ENCODE peak calls at places on chromosomes 2 and 18, in four cellular contexts. Q is HL-60, K is fibroblast of lung, W is GM20000. E is an unnamed sample.

GRCh38 chr2:146048141-146048540 is 1528.2 kb upstream of the ZEB2 start:
- DNase-seq in Q (no peak), K (no peak), W (no peak), E (no peak)

GRCh38 chr18:10432781-10433180 is 21.7 kb upstream of the APCDD1 start:
- DNase-seq in Q (no peak), K (no peak), W (no peak), E (no peak)

GRCh38 chr2:166610180-166610919 is 116.3 kb upstream of the SCN7A start:
- DNase-seq in K (no peak), W (no peak), Q (no peak), E (no peak)

GRCh38 chr2:123164216-123164615 is 860.9 kb upstream of the CNTNAP5 start:
- DNase-seq in Q (no peak), W (no peak), K (no peak), E (no peak)

GRCh38 chr2:163682695-163683094 is 53.1 kb downstream of the FIGN start:
- DNase-seq in K (peak), Q (no peak), W (no peak), E (peak)

GRCh38 chr18:58581265-58581664 is 47.6 kb downstream of the ALPK2 start:
- DNase-seq in K (peak), Q (no peak), W (no peak), E (peak)

GRCh38 chr2:60268032-60268431 is 285.4 kb downstream of the BCL11A start:
- DNase-seq in K (no peak), Q (no peak), W (no peak), E (no peak)

GRCh38 chr2:95374451-95374915 is 28.0 kb upstream of the FAHD2A start:
- DNase-seq in W (no peak), K (no peak), Q (no peak), E (no peak)

GRCh38 chr2:134074619-134075018 is 179.3 kb upstream of the MGAT5 start:
- DNase-seq in Q (no peak), W (no peak), K (no peak), E (no peak)

GRCh38 chr2:74999464-74999863 is 41.0 kb downstream of the POLE4 start:
- DNase-seq in K (no peak), W (no peak), Q (no peak), E (no peak)

GRCh38 chr18:65380986-65381385 is 369.8 kb upstream of the CDH7 start:
- DNase-seq in W (no peak), K (no peak), Q (no peak), E (no peak)

GRCh38 chr2:65021709-65022108 is 32.5 kb downstream of the SLC1A4 start:
- DNase-seq in K (no peak), W (no peak), Q (no peak), E (no peak)

GRCh38 chr2:150274108-150274507 is 213.4 kb downstream of the RND3 start:
- DNase-seq in K (no peak), W (no peak), Q (no peak), E (peak)

GRCh38 chr2:220076734-220077133 is 449.3 kb downstream of the SLC4A3 start:
- DNase-seq in Q (no peak), K (peak), W (no peak), E (no peak)

GRCh38 chr2:71070294-71071025 is 2.0 kb downstream of the NAGK start:
- DNase-seq in K (peak), Q (no peak), W (peak), E (no peak)

GRCh38 chr18:7626175-7626921 is 59.2 kb downstream of the PTPRM start:
- DNase-seq in K (no peak), W (no peak), Q (no peak), E (no peak)

GRCh38 chr18:7629416-7629815 is 62.3 kb downstream of the PTPRM start:
- DNase-seq in K (no peak), Q (no peak), W (no peak), E (no peak)

GRCh38 chr18:7623681-7624080 is 56.6 kb downstream of the PTPRM start:
- DNase-seq in W (no peak), Q (no peak), K (no peak), E (no peak)

GRCh38 chr18:7624697-7625096 is 57.6 kb downstream of the PTPRM start:
- DNase-seq in W (no peak), K (no peak), Q (no peak), E (no peak)

GRCh38 chr18:7626922-7627440 is 59.9 kb downstream of the PTPRM start:
- DNase-seq in K (peak), Q (no peak), W (no peak), E (peak)
- TF ChIP-seq CTCF in K (no peak), Q (no peak), W (no peak), E (no peak)

DNA sequence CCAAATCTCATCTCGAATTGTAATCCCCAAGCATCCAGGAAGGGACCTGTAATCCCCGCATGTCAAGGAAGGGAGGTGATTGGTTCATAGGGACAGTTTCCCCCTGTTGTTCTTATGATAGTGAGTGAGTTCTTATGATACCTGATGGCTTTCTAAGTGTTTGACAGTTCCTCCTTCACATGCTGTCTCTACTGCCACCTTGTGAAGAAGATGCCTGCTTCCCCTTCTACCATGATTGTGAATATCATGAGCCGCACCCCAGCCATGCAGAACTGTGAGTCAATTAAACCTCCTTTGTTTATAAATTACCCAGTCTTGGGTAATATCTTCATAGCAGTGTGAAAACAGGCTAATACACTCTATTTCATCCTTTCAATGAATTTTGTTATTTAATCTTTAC is 446.7 kb downstream of the RNF144A start:
- DNase-seq in W (no peak), K (no peak), Q (no peak), E (no peak)
- TF ChIP-seq CTCF in W (peak), K (no peak), Q (no peak), E (no peak)

GRCh38 chr18:47775961-47776360 is 154.5 kb downstream of the SMAD2 start:
- DNase-seq in Q (no peak), W (no peak), K (peak), E (no peak)
- TF ChIP-seq CTCF in Q (no peak), W (no peak), K (peak), E (no peak)

GRCh38 chr2:111066062-111066593 is 54.6 kb upstream of the BCL2L11 start:
- DNase-seq in Q (peak), W (no peak), K (no peak), E (no peak)

GRCh38 chr2:111071480-111072143 is 49.1 kb upstream of the BCL2L11 start:
- DNase-seq in K (peak), W (no peak), Q (peak), E (peak)

GRCh38 chr2:111072220-111072871 is 48.4 kb upstream of the BCL2L11 start:
- DNase-seq in Q (no peak), W (no peak), K (peak), E (peak)

GRCh38 chr2:111068435-111069058 is 52.2 kb upstream of the BCL2L11 start:
- DNase-seq in Q (no peak), W (no peak), K (no peak), E (peak)

DNA sequence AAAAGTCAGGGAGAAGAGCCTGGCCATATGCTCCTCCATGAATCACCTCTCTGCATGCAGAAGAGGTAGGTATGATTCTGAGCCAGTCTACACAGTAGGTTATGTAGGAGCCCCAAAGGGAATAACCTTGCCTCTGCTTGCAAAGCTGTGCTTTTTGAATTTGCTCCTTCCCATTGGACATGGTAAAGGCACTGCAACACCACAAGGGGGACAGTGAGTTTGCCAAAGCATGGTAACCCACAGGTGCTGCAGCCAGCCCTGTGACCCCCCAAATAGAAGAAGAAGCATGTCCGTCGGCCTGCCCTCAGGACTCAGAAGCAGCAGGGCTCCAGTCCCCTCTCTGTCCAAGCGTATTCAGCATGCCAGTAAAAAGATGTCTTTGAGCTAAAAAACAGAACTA is 51.0 kb upstream of the BCL2L11 start:
- DNase-seq in K (no peak), Q (no peak), W (no peak), E (no peak)
- TF ChIP-seq CTCF in K (no peak), Q (no peak), W (no peak), E (no peak)

E was measured in RWPE1.